ENCODE peak calls at places on chromosomes 13 and 19, in eight cellular contexts. A is BJ, L is HCT116, Y is CD14-positive monocyte, J is Panc1, B is GM23338, N is AG04449, W is fibroblast of villous mesenchyme. H is an unnamed sample.

GRCh38 chr13:49569993-49570689 is 15.2 kb downstream of the RCBTB1 start:
- DNase-seq in W (peak), B (no peak), J (no peak), N (no peak), L (no peak), A (no peak), Y (no peak), H (no peak)

GRCh38 chr19:7351861-7352260 is 3.1 kb downstream of the ARHGEF18 start:
- DNase-seq in Y (no peak), N (no peak), J (no peak), A (no peak), W (no peak), B (no peak), L (no peak), H (no peak)

GRCh38 chr13:80168089-80168850 is 172.7 kb downstream of the SPRY2 start:
- DNase-seq in L (no peak), A (peak), B (no peak), N (peak), W (peak), Y (peak), J (no peak), H (no peak)

GRCh38 chr13:113861433-113862030 is 2.3 kb downstream of the GAS6 start:
- DNase-seq in J (no peak), A (no peak), N (no peak), W (no peak), Y (no peak), B (no peak), L (no peak), H (no peak)

GRCh38 chr13:98026457-98026857 is 73.0 kb downstream of the IPO5 start:
- DNase-seq in J (no peak), A (no peak), Y (no peak), N (no peak), W (peak), B (peak), L (no peak), H (no peak)

GRCh38 chr13:43572601-43573360 is 214.0 kb downstream of the ENOX1 start:
- DNase-seq in Y (no peak), J (no peak), N (peak), B (no peak), A (peak), L (no peak), W (peak), H (no peak)

GRCh38 chr19:54100560-54100959 is at the start of gene OSCAR:
- DNase-seq in B (no peak), J (no peak), L (no peak), A (no peak), Y (peak), N (no peak), W (peak), H (no peak)

GRCh38 chr19:860481-861098 is 1.1 kb downstream of the CFD start:
- DNase-seq in Y (no peak), J (no peak), W (peak), B (peak), A (no peak), L (peak), N (no peak), H (no peak)

GRCh38 chr13:77056382-77056781 is 29.4 kb upstream of the FBXL3 start:
- DNase-seq in J (no peak), Y (no peak), N (no peak), A (no peak), W (no peak), B (no peak), L (no peak), H (no peak)

GRCh38 chr13:114112826-114113322 is 19.5 kb downstream of the RASA3 start:
- DNase-seq in J (no peak), A (no peak), L (no peak), Y (peak), N (no peak), W (no peak), B (peak), H (no peak)

GRCh38 chr13:41694902-41695301 is 237.6 kb downstream of the RGCC start:
- DNase-seq in Y (peak), L (peak), B (no peak), W (peak), N (peak), J (peak), A (peak), H (peak)

GRCh38 chr13:48902421-48902820 is 73.3 kb upstream of the FNDC3A start:
- DNase-seq in J (no peak), N (no peak), W (peak), A (no peak), Y (peak), B (peak), L (no peak), H (no peak)

GRCh38 chr19:8333771-8334457 is 9.1 kb downstream of the KANK3 start:
- DNase-seq in N (no peak), L (no peak), W (no peak), Y (no peak), B (peak), A (no peak), J (no peak), H (no peak)

GRCh38 chr13:62512194-62513141 is 1096.8 kb upstream of the PCDH20 start:
- DNase-seq in L (peak), W (peak), Y (no peak), A (no peak), B (peak), N (no peak), J (peak), H (no peak)
- TF ChIP-seq CTCF in L (peak), W (peak), Y (peak), A (peak), B (peak), N (no peak), J (peak), H (no peak)

DNA sequence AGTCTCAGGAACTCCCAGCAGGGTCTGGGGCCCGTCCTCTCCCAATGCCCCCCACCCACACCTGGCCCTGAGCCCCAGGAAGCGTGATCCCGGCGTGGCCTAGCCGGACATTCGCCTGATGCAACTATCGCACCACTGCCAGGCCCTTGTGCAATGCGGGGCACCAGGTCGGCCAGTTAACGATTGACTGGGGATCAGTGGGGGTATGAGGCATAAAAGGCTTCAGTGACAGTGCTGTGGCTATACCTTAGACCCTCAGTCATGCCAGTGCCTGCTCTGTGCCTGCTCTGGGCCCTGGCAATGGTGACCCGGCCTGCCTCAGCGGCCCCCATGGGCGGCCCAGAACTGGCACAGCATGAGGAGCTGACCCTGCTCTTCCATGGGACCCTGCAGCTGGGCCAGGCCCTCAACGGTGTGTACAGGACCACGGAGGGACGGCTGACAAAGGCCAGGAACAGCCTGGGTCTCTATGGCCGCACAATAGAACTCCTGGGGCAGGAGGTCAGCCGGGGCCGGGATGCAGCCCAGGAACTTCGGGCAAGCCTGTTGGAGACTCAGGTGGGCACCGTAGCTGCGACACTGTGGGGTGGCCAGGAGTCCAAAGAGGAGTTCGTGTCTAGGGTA is at the start of gene ANGPTL8:
- DNase-seq in L (no peak), A (no peak), B (no peak), N (no peak), J (no peak), Y (no peak), W (no peak), H (no peak)
- TF ChIP-seq CTCF in L (no peak), A (no peak), B (no peak), N (no peak), J (no peak), Y (no peak), W (no peak), H (no peak)

GRCh38 chr19:28929026-28929425 is 283.9 kb downstream of the UQCRFS1 start:
- DNase-seq in B (no peak), Y (no peak), N (no peak), A (no peak), J (no peak), L (no peak), W (no peak), H (no peak)

GRCh38 chr19:28934626-28935025 is 278.3 kb downstream of the UQCRFS1 start:
- DNase-seq in J (no peak), N (no peak), A (no peak), Y (no peak), L (no peak), B (no peak), W (no peak), H (no peak)

DNA sequence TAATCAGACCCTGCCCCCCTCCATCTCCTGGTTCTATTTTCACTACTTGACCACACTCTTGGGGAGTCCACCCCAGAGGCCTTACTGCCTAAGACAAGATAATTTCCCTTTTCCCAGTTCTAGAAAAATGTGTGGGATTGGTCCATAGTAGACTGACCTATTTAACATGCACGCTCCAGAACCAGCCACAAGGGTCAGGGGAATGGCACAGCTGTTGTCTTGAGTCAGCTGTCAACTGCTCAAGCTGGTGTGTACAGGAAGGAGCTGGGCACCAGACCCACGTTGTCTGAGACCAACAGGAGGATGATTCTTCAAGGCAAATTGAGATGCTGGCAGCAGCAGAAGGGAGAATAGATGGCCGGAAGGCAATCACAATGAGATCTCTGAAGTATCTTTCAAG is 280.5 kb downstream of the UQCRFS1 start:
- DNase-seq in A (no peak), N (no peak), W (no peak), Y (no peak), J (no peak), L (no peak), B (no peak), H (no peak)
- TF ChIP-seq CTCF in A (no peak), N (no peak), W (no peak), Y (no peak), J (no peak), L (no peak), B (no peak), H (no peak)

DNA sequence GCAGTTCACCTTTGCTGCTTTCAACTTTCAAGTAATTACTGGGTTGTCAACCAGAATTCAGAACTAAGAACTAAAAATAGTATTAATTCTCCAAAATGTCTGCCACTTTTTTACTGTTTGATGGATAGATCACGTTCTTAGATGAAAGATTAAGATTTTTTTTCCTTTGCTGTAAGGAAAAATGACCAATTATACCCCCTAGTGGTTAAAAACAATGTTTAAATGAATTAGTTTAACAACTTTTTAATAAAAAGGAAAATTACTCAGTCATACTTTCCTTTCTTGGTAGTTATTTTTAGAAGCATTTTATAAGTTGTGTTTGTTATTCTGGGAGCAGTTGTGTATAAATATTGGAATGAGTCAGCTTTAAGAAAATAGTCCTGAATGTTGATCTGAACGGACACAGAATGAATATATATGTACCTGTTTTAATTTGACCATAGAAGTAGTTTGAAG is 4.6 kb downstream of the TM9SF2 start:
- DNase-seq in L (no peak), Y (no peak), B (no peak), W (peak), A (no peak), N (no peak), J (no peak), H (no peak)
- TF ChIP-seq CTCF in L (peak), Y (peak), B (peak), W (peak), A (peak), N (no peak), J (peak), H (peak)